ENCODE peak calls at places on chromosomes 12 and 14, in four cellular contexts. C is uterus, X is A549, T is transverse colon. J is an unnamed sample.

GRCh38 chr14:66306101-66306500 is 180.1 kb upstream of the CCDC196 start:
- DNase-seq in T (no peak), C (no peak), X (no peak), J (no peak)

GRCh38 chr12:21065845-21066244 is 65.1 kb upstream of the SLCO1B1 start:
- DNase-seq in C (no peak), X (peak; percentile 53), T (no peak), J (no peak)

GRCh38 chr14:39734306-39734705 is 302.1 kb upstream of the FBXO33 start:
- DNase-seq in X (no peak), C (no peak), T (no peak), J (no peak)

GRCh38 chr14:68596701-68597100 is 196.2 kb downstream of the ZFP36L1 start:
- DNase-seq in C (no peak), X (no peak), T (no peak), J (no peak)

GRCh38 chr14:66624319-66624937 is 116.5 kb downstream of the GPHN start:
- DNase-seq in X (peak; percentile 72), T (peak; percentile 35), C (no peak), J (peak; percentile 84)

GRCh38 chr14:23361320-23361719 is 3.7 kb downstream of the EFS start:
- DNase-seq in T (no peak), C (no peak), X (no peak), J (no peak)

GRCh38 chr14:104465482-104466390 is 113.8 kb upstream of the C14orf180 start:
- DNase-seq in C (no peak), X (no peak), T (no peak), J (peak; percentile 24)

GRCh38 chr12:78519422-78519821 is 345.2 kb upstream of the SYT1 start:
- DNase-seq in T (no peak), C (no peak), X (no peak), J (no peak)

GRCh38 chr12:114401346-114402320 is 4.3 kb downstream of the TBX5 start:
- DNase-seq in C (no peak), T (no peak), X (no peak), J (no peak)

GRCh38 chr12:123882306-123882705 is 90.3 kb downstream of the CCDC92 start:
- DNase-seq in C (no peak), T (no peak), X (no peak), J (no peak)

GRCh38 chr14:94675036-94675435 is 62.8 kb downstream of the SERPINA3 start:
- DNase-seq in T (no peak), X (no peak), C (no peak), J (no peak)

GRCh38 chr14:89474464-89474863 is 57.4 kb upstream of the FOXN3 start:
- DNase-seq in T (no peak), X (no peak), C (no peak), J (no peak)

GRCh38 chr12:779745-780734 is 27.7 kb downstream of the WNK1 start:
- DNase-seq in T (no peak), X (peak; percentile 39), C (no peak), J (no peak)

GRCh38 chr12:26153421-26154154 is 28.8 kb upstream of the BHLHE41 start:
- DNase-seq in T (no peak), X (peak; percentile 79), C (peak; percentile 45), J (peak; percentile 86)

GRCh38 chr14:65025818-65026217 is 39.1 kb downstream of the FNTB start:
- DNase-seq in X (no peak), T (no peak), C (no peak), J (no peak)

GRCh38 chr14:34090451-34090850 is 139.6 kb upstream of the EGLN3 start:
- DNase-seq in C (no peak), X (no peak), T (no peak), J (no peak)

GRCh38 chr12:96143827-96144226 is 50.3 kb upstream of the ELK3 start:
- DNase-seq in X (no peak), T (no peak), C (no peak), J (no peak)

GRCh38 chr12:96141216-96141944 is 52.8 kb upstream of the ELK3 start:
- DNase-seq in T (no peak), X (no peak), C (no peak), J (peak; percentile 72)

GRCh38 chr12:96140110-96140509 is 54.1 kb upstream of the ELK3 start:
- DNase-seq in T (no peak), C (no peak), X (no peak), J (no peak)

GRCh38 chr12:96146747-96147146 is 47.4 kb upstream of the ELK3 start:
- DNase-seq in T (no peak), X (no peak), C (no peak), J (no peak)

DNA sequence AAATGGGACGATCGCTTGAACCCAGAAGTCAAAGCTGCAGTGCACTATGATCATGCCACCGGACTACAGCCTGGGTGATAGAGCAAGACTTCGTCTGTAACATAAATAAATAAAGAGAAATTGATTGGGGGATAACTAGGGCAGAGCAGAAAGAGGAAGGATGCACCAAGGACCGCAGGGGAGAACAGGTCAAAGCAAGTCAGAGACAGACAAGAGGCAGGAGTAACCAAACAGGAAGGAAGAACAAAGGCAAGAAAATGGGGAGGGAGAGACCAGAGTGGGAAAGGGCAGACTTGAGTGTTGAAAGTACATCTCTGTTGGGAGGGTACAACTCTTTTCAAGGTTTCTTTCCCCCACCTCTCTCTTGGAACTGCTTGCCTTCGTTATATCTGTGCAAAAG is 50.8 kb upstream of the ELK3 start:
- DNase-seq in C (no peak), X (no peak), T (no peak), J (no peak)
- H3K4me3 ChIP-seq in C (no peak overlapping the region), X (no peak overlapping the region), T (no peak overlapping the region), J (no peak overlapping the region)

DNA sequence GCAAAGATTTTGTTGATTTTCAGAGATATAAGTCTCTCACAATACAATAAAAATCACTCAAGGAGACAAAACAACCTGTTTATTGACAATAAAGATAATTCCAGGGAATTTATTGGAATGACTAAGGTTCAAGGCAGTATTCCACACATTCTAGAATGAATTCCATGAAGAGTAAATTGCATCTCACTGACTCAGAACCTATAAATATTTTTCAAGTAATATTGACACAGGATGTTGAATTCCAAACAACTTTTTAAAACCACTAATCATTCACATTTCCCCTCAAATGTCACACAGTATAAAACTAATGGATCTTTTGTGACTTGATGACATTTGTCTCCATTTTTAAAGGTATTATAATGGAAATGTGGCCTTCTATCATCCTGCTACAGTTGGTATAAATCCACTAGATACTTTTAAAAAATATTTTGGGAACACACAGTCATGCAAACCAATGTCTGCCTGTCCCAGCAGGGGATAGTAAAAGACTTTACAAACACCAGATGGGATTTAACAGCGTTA is 42.1 kb upstream of the LGR5 start:
- DNase-seq in T (no peak), C (no peak), X (no peak), J (no peak)
- H3K27ac ChIP-seq in T (no peak overlapping the region), C (no peak overlapping the region), X (no peak overlapping the region), J (no peak overlapping the region)

GRCh38 chr12:9022592-9022991 is 33.2 kb downstream of the KLRG1 start:
- DNase-seq in T (no peak), X (no peak), C (no peak), J (no peak)

GRCh38 chr12:9027156-9027555 is 37.8 kb downstream of the KLRG1 start:
- DNase-seq in T (no peak), C (no peak), X (no peak), J (no peak)

DNA sequence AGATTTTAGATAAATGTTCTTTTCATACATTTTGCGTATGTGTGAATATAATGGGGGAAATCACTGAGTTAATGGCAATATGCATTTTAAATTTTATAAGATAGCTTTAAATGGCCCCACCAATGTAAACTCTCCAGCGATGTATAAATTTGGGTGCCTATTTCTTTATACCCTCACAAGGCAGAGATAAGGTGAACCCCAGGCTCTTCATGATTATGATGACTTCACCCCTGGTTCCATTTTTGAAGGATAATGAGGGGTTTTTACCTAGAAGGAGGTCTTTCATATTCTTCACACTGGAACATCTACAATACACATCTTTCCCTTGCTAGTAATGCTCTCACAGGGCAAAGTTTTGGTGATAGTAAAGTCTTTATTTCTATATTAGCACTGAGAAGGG is 35.2 kb downstream of the KLRG1 start:
- DNase-seq in X (no peak), T (no peak), C (no peak), J (no peak)
- TF ChIP-seq POLR2A in X (no peak), T (no peak), C (no peak), J (no peak)

DNA sequence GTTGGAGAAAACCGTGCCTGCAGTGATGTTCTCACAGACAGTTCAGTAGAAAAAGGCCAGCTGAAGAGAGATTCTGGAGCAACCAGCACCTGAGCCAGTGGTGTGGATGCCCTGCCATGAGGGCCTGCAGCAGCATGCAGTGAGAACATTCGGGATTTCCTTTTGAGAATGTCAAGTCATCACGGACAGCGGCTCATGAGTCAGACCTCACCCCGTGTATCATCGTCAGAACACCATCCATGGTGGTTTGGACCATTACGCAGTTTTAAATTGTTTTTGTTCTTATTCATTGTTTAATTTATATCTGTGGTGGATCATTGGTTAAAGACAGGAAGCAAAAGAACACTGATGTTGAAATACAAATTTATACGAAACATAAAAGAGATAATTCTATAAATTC is 179.1 kb upstream of the KRR1 start:
- DNase-seq in X (peak; percentile 89), C (no peak), T (no peak), J (no peak)
- H3K4me3 ChIP-seq in X (no peak overlapping the region), C (no peak overlapping the region), T (no peak overlapping the region), J (no peak overlapping the region)

DNA sequence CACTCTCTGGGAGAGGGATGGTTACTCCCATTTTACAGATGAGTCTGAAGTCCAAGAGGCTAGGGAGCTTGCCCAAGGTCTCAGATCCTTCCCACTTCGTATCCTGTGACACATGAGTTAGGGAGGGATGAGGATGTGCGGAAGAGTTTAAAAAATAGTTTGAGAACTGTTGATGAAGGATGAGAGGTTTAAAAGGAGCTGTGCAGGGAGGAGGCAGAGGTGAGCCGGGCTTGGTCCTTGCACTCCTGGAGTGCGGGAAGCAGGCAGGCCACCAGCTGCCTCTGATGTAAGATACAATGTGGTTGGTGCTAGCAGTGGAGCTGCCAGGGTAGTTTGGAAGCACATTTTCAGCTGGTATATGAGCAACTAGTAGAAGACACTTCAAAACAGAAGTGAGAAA is 46.5 kb downstream of the TSPAN9 start:
- DNase-seq in X (no peak), T (no peak), C (no peak), J (no peak)
- H3K27ac ChIP-seq in X (no peak overlapping the region), T (no peak overlapping the region), C (no peak overlapping the region), J (no peak overlapping the region)

J was measured in adrenal gland.